ENCODE peak calls at places on chromosomes 5 and 9, in seven cellular contexts. One of them, this sample, is unnamed.

GRCh38 chr5:33675958-33676464 is 215.8 kb downstream of the ADAMTS12 start:
- DNase-seq in IMR-90: no peak
- DNase-seq in mesenchymal stem cell: no peak
- DNase-seq in neuronal stem cell: no peak
- DNase-seq in H9: no peak
- DNase-seq in mesendoderm: no peak
- DNase-seq in H1: no peak
- DNase-seq in this sample: no peak

GRCh38 chr9:3750311-3750710 is 224.5 kb upstream of the RFX3 start:
- DNase-seq in IMR-90: no peak
- DNase-seq in mesenchymal stem cell: no peak
- DNase-seq in neuronal stem cell: no peak
- DNase-seq in H9: no peak
- DNase-seq in mesendoderm: no peak
- DNase-seq in H1: no peak
- DNase-seq in this sample: no peak

GRCh38 chr5:180809403-180810209 is 7.0 kb upstream of the MGAT1 start:
- DNase-seq in IMR-90: peak
- DNase-seq in mesenchymal stem cell: peak
- DNase-seq in neuronal stem cell: peak
- DNase-seq in H9: peak
- DNase-seq in mesendoderm: peak
- DNase-seq in H1: no peak
- DNase-seq in this sample: peak

GRCh38 chr5:122137702-122138101 is 8.4 kb downstream of the ZNF474 start:
- DNase-seq in IMR-90: no peak
- DNase-seq in mesenchymal stem cell: no peak
- DNase-seq in neuronal stem cell: no peak
- DNase-seq in H9: no peak
- DNase-seq in mesendoderm: no peak
- DNase-seq in H1: no peak
- DNase-seq in this sample: no peak

GRCh38 chr5:121987685-121988073 is 25.9 kb downstream of the SRFBP1 start:
- DNase-seq in IMR-90: peak
- DNase-seq in mesenchymal stem cell: peak
- DNase-seq in neuronal stem cell: no peak
- DNase-seq in H9: no peak
- DNase-seq in mesendoderm: no peak
- DNase-seq in H1: no peak
- DNase-seq in this sample: no peak

GRCh38 chr5:146005723-146006122 is 69.3 kb downstream of the SH3RF2 start:
- DNase-seq in IMR-90: no peak
- DNase-seq in mesenchymal stem cell: no peak
- DNase-seq in neuronal stem cell: no peak
- DNase-seq in H9: no peak
- DNase-seq in mesendoderm: no peak
- DNase-seq in H1: no peak
- DNase-seq in this sample: no peak

GRCh38 chr5:171975262-171975876 is 31.1 kb downstream of the FBXW11 start:
- DNase-seq in IMR-90: peak
- DNase-seq in mesenchymal stem cell: peak
- DNase-seq in neuronal stem cell: no peak
- DNase-seq in H9: peak
- DNase-seq in mesendoderm: peak
- DNase-seq in H1: no peak
- DNase-seq in this sample: peak

GRCh38 chr9:89226076-89226475 is 47.5 kb upstream of the SHC3 start:
- DNase-seq in IMR-90: peak
- DNase-seq in mesenchymal stem cell: peak
- DNase-seq in neuronal stem cell: peak
- DNase-seq in H9: peak
- DNase-seq in mesendoderm: peak
- DNase-seq in H1: peak
- DNase-seq in this sample: no peak

GRCh38 chr9:88821749-88822106 is 169.5 kb upstream of the S1PR3 start:
- DNase-seq in IMR-90: no peak
- DNase-seq in mesenchymal stem cell: no peak
- DNase-seq in neuronal stem cell: no peak
- DNase-seq in H9: no peak
- DNase-seq in mesendoderm: no peak
- DNase-seq in H1: peak
- DNase-seq in this sample: no peak

GRCh38 chr5:87829214-87829551 is 416.5 kb upstream of the CCNH start:
- DNase-seq in IMR-90: no peak
- DNase-seq in mesenchymal stem cell: peak
- DNase-seq in neuronal stem cell: no peak
- DNase-seq in H9: no peak
- DNase-seq in mesendoderm: no peak
- DNase-seq in H1: no peak
- DNase-seq in this sample: no peak

GRCh38 chr5:154446183-154447073 is 631 bp downstream of the SAP30L start:
- DNase-seq in IMR-90: peak
- DNase-seq in mesenchymal stem cell: peak
- DNase-seq in neuronal stem cell: peak
- DNase-seq in H9: peak
- DNase-seq in mesendoderm: peak
- DNase-seq in H1: peak
- DNase-seq in this sample: peak

GRCh38 chr9:16258708-16259107 is 611.8 kb downstream of the BNC2 start:
- DNase-seq in IMR-90: no peak
- DNase-seq in mesenchymal stem cell: no peak
- DNase-seq in neuronal stem cell: no peak
- DNase-seq in H9: no peak
- DNase-seq in mesendoderm: no peak
- DNase-seq in H1: no peak
- DNase-seq in this sample: no peak

GRCh38 chr5:176161431-176161830 is 76.8 kb upstream of the SIMC1 start:
- DNase-seq in IMR-90: no peak
- DNase-seq in mesenchymal stem cell: no peak
- DNase-seq in neuronal stem cell: no peak
- DNase-seq in H9: no peak
- DNase-seq in mesendoderm: no peak
- DNase-seq in H1: no peak
- DNase-seq in this sample: no peak

GRCh38 chr5:34516686-34517085 is 139.4 kb upstream of the RAI14 start:
- DNase-seq in IMR-90: no peak
- DNase-seq in mesenchymal stem cell: peak
- DNase-seq in neuronal stem cell: no peak
- DNase-seq in H9: no peak
- DNase-seq in mesendoderm: no peak
- DNase-seq in H1: no peak
- DNase-seq in this sample: no peak

GRCh38 chr5:172487671-172488070 is 33.3 kb upstream of the SH3PXD2B start:
- DNase-seq in IMR-90: no peak
- DNase-seq in mesenchymal stem cell: no peak
- DNase-seq in neuronal stem cell: no peak
- DNase-seq in H9: no peak
- DNase-seq in mesendoderm: no peak
- DNase-seq in H1: no peak
- DNase-seq in this sample: no peak

GRCh38 chr5:132491368-132492364 is 1.1 kb upstream of the IRF1 start:
- DNase-seq in IMR-90: no peak
- DNase-seq in mesenchymal stem cell: peak
- DNase-seq in neuronal stem cell: no peak
- DNase-seq in H9: peak
- DNase-seq in mesendoderm: peak
- DNase-seq in H1: peak
- DNase-seq in this sample: peak

GRCh38 chr9:6924149-6924548 is 166.4 kb downstream of the KDM4C start:
- DNase-seq in IMR-90: no peak
- DNase-seq in mesenchymal stem cell: no peak
- DNase-seq in neuronal stem cell: no peak
- DNase-seq in H9: no peak
- DNase-seq in mesendoderm: no peak
- DNase-seq in H1: no peak
- DNase-seq in this sample: no peak

GRCh38 chr9:6922124-6922676 is 164.4 kb downstream of the KDM4C start:
- DNase-seq in IMR-90: no peak
- DNase-seq in mesenchymal stem cell: no peak
- DNase-seq in neuronal stem cell: no peak
- DNase-seq in H9: no peak
- DNase-seq in mesendoderm: no peak
- DNase-seq in H1: no peak
- DNase-seq in this sample: peak

GRCh38 chr9:6923081-6923480 is 165.3 kb downstream of the KDM4C start:
- DNase-seq in IMR-90: no peak
- DNase-seq in mesenchymal stem cell: no peak
- DNase-seq in neuronal stem cell: no peak
- DNase-seq in H9: no peak
- DNase-seq in mesendoderm: no peak
- DNase-seq in H1: no peak
- DNase-seq in this sample: no peak

GRCh38 chr9:6921335-6921734 is 163.6 kb downstream of the KDM4C start:
- DNase-seq in IMR-90: no peak
- DNase-seq in mesenchymal stem cell: no peak
- DNase-seq in neuronal stem cell: no peak
- DNase-seq in H9: no peak
- DNase-seq in mesendoderm: no peak
- DNase-seq in H1: no peak
- DNase-seq in this sample: no peak

GRCh38 chr9:6922680-6923079 is 164.9 kb downstream of the KDM4C start:
- DNase-seq in IMR-90: no peak
- DNase-seq in mesenchymal stem cell: no peak
- DNase-seq in neuronal stem cell: no peak
- DNase-seq in H9: no peak
- DNase-seq in mesendoderm: no peak
- DNase-seq in H1: no peak
- DNase-seq in this sample: no peak
- H2AK5ac ChIP-seq in IMR-90: no peak
- H2AK5ac ChIP-seq in mesenchymal stem cell: no peak
- H2AK5ac ChIP-seq in neuronal stem cell: no peak
- H2AK5ac ChIP-seq in H9: no peak
- H2AK5ac ChIP-seq in mesendoderm: no peak
- H2AK5ac ChIP-seq in H1: no peak
- H2AK5ac ChIP-seq in this sample: no peak

GRCh38 chr9:75956161-75956560 is 65.7 kb downstream of the PCSK5 start:
- DNase-seq in IMR-90: no peak
- DNase-seq in mesenchymal stem cell: no peak
- DNase-seq in neuronal stem cell: no peak
- DNase-seq in H9: no peak
- DNase-seq in mesendoderm: peak
- DNase-seq in H1: no peak
- DNase-seq in this sample: peak

GRCh38 chr9:75950983-75951382 is 60.5 kb downstream of the PCSK5 start:
- DNase-seq in IMR-90: no peak
- DNase-seq in mesenchymal stem cell: peak
- DNase-seq in neuronal stem cell: no peak
- DNase-seq in H9: no peak
- DNase-seq in mesendoderm: no peak
- DNase-seq in H1: no peak
- DNase-seq in this sample: no peak

GRCh38 chr9:75957095-75957494 is 66.6 kb downstream of the PCSK5 start:
- DNase-seq in IMR-90: no peak
- DNase-seq in mesenchymal stem cell: no peak
- DNase-seq in neuronal stem cell: no peak
- DNase-seq in H9: no peak
- DNase-seq in mesendoderm: no peak
- DNase-seq in H1: no peak
- DNase-seq in this sample: no peak

DNA sequence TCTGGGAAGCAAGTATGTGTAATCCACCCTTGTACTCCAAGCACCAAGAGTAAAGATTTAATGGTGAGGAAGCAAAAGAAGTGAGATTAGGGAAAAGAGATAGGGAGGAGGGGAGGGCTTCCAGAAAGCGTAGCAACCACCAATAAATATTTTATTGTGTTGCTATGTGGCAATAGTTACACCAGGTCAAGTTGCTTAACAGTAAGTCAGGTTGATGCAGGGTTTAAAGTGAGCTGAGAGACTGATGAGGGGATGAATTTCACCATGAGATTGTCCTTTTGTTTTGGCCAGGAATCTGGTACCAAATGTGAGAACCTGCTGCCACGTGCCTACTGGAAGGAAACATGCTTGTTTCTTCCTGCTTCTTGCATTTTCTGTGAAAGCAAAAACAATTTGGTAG is 62.7 kb downstream of the PCSK5 start:
- DNase-seq in IMR-90: no peak
- DNase-seq in mesenchymal stem cell: peak
- DNase-seq in neuronal stem cell: no peak
- DNase-seq in H9: no peak
- DNase-seq in mesendoderm: peak
- DNase-seq in H1: no peak
- DNase-seq in this sample: peak
- H2AK5ac ChIP-seq in IMR-90: no peak
- H2AK5ac ChIP-seq in mesenchymal stem cell: no peak
- H2AK5ac ChIP-seq in neuronal stem cell: no peak
- H2AK5ac ChIP-seq in H9: no peak
- H2AK5ac ChIP-seq in mesendoderm: no peak
- H2AK5ac ChIP-seq in H1: no peak
- H2AK5ac ChIP-seq in this sample: no peak

DNA sequence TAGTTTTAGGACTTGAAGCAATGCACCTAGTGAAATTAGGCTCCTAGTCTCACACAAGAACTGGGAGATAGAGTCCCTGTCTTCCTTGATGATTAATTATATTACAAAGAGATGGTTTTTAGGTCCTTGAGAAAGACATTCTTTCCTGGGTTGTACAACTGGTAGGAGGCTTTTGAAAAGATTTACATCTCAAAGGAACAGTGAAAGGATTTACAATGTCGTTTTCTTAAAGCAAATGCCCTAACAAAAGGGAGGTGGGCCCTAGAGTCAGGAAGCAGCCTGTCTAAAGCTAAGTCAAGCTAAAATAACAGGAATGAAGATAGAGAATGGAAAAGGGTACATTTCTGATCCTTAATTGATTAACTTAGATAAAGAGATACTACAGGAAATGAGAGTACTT is 102.2 kb upstream of the IL7R start:
- DNase-seq in IMR-90: no peak
- DNase-seq in mesenchymal stem cell: no peak
- DNase-seq in neuronal stem cell: no peak
- DNase-seq in H9: no peak
- DNase-seq in mesendoderm: no peak
- DNase-seq in H1: no peak
- DNase-seq in this sample: no peak
- H2AK5ac ChIP-seq in IMR-90: no peak
- H2AK5ac ChIP-seq in mesenchymal stem cell: no peak
- H2AK5ac ChIP-seq in neuronal stem cell: no peak
- H2AK5ac ChIP-seq in H9: no peak
- H2AK5ac ChIP-seq in mesendoderm: no peak
- H2AK5ac ChIP-seq in H1: no peak
- H2AK5ac ChIP-seq in this sample: no peak

GRCh38 chr9:128428644-128429504 is 8.2 kb downstream of the CERCAM start:
- DNase-seq in IMR-90: no peak
- DNase-seq in mesenchymal stem cell: no peak
- DNase-seq in neuronal stem cell: no peak
- DNase-seq in H9: no peak
- DNase-seq in mesendoderm: no peak
- DNase-seq in H1: no peak
- DNase-seq in this sample: no peak

GRCh38 chr9:128429505-128430086 is 8.9 kb downstream of the CERCAM start:
- DNase-seq in IMR-90: no peak
- DNase-seq in mesenchymal stem cell: no peak
- DNase-seq in neuronal stem cell: no peak
- DNase-seq in H9: no peak
- DNase-seq in mesendoderm: no peak
- DNase-seq in H1: no peak
- DNase-seq in this sample: no peak

GRCh38 chr9:128435611-128436010 is 15.0 kb downstream of the CERCAM start:
- DNase-seq in IMR-90: no peak
- DNase-seq in mesenchymal stem cell: no peak
- DNase-seq in neuronal stem cell: no peak
- DNase-seq in H9: no peak
- DNase-seq in mesendoderm: no peak
- DNase-seq in H1: no peak
- DNase-seq in this sample: no peak

GRCh38 chr9:128434340-128434739 is 13.7 kb downstream of the CERCAM start:
- DNase-seq in IMR-90: no peak
- DNase-seq in mesenchymal stem cell: no peak
- DNase-seq in neuronal stem cell: no peak
- DNase-seq in H9: no peak
- DNase-seq in mesendoderm: no peak
- DNase-seq in H1: no peak
- DNase-seq in this sample: no peak

GRCh38 chr9:128431207-128431606 is 10.6 kb downstream of the CERCAM start:
- DNase-seq in IMR-90: no peak
- DNase-seq in mesenchymal stem cell: no peak
- DNase-seq in neuronal stem cell: no peak
- DNase-seq in H9: no peak
- DNase-seq in mesendoderm: no peak
- DNase-seq in H1: no peak
- DNase-seq in this sample: no peak
- H2AK5ac ChIP-seq in IMR-90: no peak
- H2AK5ac ChIP-seq in mesenchymal stem cell: no peak
- H2AK5ac ChIP-seq in neuronal stem cell: no peak
- H2AK5ac ChIP-seq in H9: no peak
- H2AK5ac ChIP-seq in mesendoderm: no peak
- H2AK5ac ChIP-seq in H1: no peak
- H2AK5ac ChIP-seq in this sample: no peak